ENCODE peak calls at places on chromosome 13, in four cellular contexts. H is cardiac muscle cell, O is HS-5, M is body of pancreas. F is an unnamed sample.

GRCh38 chr13:44402902-44403719 is 29.5 kb downstream of the SERP2 start:
- DNase-seq in H (no peak), O (no peak), M (peak), F (no peak)

GRCh38 chr13:50512602-50513527 is 330.6 kb downstream of the DLEU7 start:
- DNase-seq in H (peak), O (no peak), M (peak), F (peak)

GRCh38 chr13:96491103-96491502 is 401.2 kb downstream of the HS6ST3 start:
- DNase-seq in H (no peak), O (no peak), M (peak), F (no peak)

GRCh38 chr13:113023217-113023597 is 54.2 kb downstream of the MCF2L start:
- DNase-seq in H (peak), O (no peak), M (no peak), F (no peak)

GRCh38 chr13:59360916-59361315 is 802.8 kb downstream of the DIAPH3 start:
- DNase-seq in H (no peak), O (no peak), M (no peak), F (no peak)

GRCh38 chr13:101258071-101258470 is 158.2 kb downstream of the NALCN start:
- DNase-seq in H (no peak), O (peak), M (no peak), F (peak)

GRCh38 chr13:48730971-48731658 is 77.4 kb downstream of the CYSLTR2 start:
- DNase-seq in H (no peak), O (no peak), M (no peak), F (no peak)

GRCh38 chr13:78121459-78122348 is 203.1 kb upstream of the EDNRB start:
- DNase-seq in H (peak), O (peak), M (peak), F (peak)

GRCh38 chr13:63396746-63397145 is 1981.1 kb upstream of the PCDH20 start:
- DNase-seq in H (no peak), O (no peak), M (no peak), F (no peak)

GRCh38 chr13:102846261-102847015 is 606 bp downstream of the ERCC5 start:
- DNase-seq in H (peak), O (no peak), M (peak), F (peak)

GRCh38 chr13:109271991-109272454 is 514.4 kb downstream of the IRS2 start:
- DNase-seq in H (no peak), O (no peak), M (no peak), F (no peak)

GRCh38 chr13:40095695-40096356 is 440.4 kb downstream of the COG6 start:
- DNase-seq in H (no peak), O (no peak), M (no peak), F (no peak)

GRCh38 chr13:44668707-44669106 is 92.6 kb upstream of the TSC22D1 start:
- DNase-seq in H (no peak), O (no peak), M (no peak), F (no peak)

GRCh38 chr13:42474954-42475353 is 99.0 kb upstream of the TNFSF11 start:
- DNase-seq in H (no peak), O (no peak), M (no peak), F (no peak)

GRCh38 chr13:43492745-43493144 is 294.0 kb downstream of the ENOX1 start:
- DNase-seq in H (no peak), O (no peak), M (no peak), F (no peak)

GRCh38 chr13:43267916-43268315 is 244.5 kb downstream of the DNAJC15 start:
- DNase-seq in H (no peak), O (no peak), M (no peak), F (peak)

GRCh38 chr13:19592657-19593175 is 31.4 kb upstream of the TPTE2 start:
- DNase-seq in H (no peak), O (no peak), M (no peak), F (no peak)

GRCh38 chr13:26502826-26503225 is 54.7 kb upstream of the WASF3 start:
- DNase-seq in H (no peak), O (no peak), M (peak), F (no peak)

GRCh38 chr13:28527629-28528028 is 32.7 kb upstream of the FLT1 start:
- DNase-seq in H (no peak), O (no peak), M (peak), F (no peak)

GRCh38 chr13:23695711-23696512 is 125.7 kb downstream of the TNFRSF19 start:
- DNase-seq in H (no peak), O (no peak), M (no peak), F (peak)

GRCh38 chr13:49444517-49445395 is 682 bp downstream of the SETDB2 start:
- DNase-seq in H (peak), O (peak), M (peak), F (peak)

GRCh38 chr13:106213028-106213427 is 322.4 kb downstream of the EFNB2 start:
- DNase-seq in H (no peak), O (no peak), M (no peak), F (no peak)

GRCh38 chr13:101514100-101514499 is 61.6 kb downstream of the ITGBL1 start:
- DNase-seq in H (no peak), O (no peak), M (no peak), F (no peak)

GRCh38 chr13:93345061-93345460 is 118.5 kb downstream of the GPC6 start:
- DNase-seq in H (no peak), O (no peak), M (no peak), F (no peak)

GRCh38 chr13:23159205-23159586 is 21.6 kb upstream of the SGCG start:
- DNase-seq in H (peak), O (no peak), M (no peak), F (peak)

GRCh38 chr13:109862627-109863026 is 76.2 kb upstream of the IRS2 start:
- DNase-seq in H (no peak), O (no peak), M (no peak), F (no peak)

GRCh38 chr13:80132741-80133601 is 208.0 kb downstream of the SPRY2 start:
- DNase-seq in H (peak), O (no peak), M (peak), F (no peak)

GRCh38 chr13:110228936-110229904 is 77.7 kb downstream of the COL4A1 start:
- DNase-seq in H (no peak), O (no peak), M (no peak), F (no peak)

GRCh38 chr13:111531505-111531904 is 211.1 kb downstream of the TEX29 start:
- DNase-seq in H (peak), O (no peak), M (peak), F (no peak)

GRCh38 chr13:59607780-59608233 is 555.9 kb downstream of the DIAPH3 start:
- DNase-seq in H (no peak), O (no peak), M (no peak), F (no peak)

GRCh38 chr13:111948811-111949210 is 118.1 kb upstream of the SOX1 start:
- DNase-seq in H (no peak), O (no peak), M (no peak), F (no peak)

GRCh38 chr13:25916119-25916518 is 135.7 kb downstream of the SHISA2 start:
- DNase-seq in H (no peak), O (no peak), M (no peak), F (no peak)

GRCh38 chr13:110348751-110349150 is 41.7 kb downstream of the COL4A2 start:
- DNase-seq in H (no peak), O (no peak), M (no peak), F (no peak)

F was measured in GM20000.